ENCODE peak calls at places on chromosomes 3 and 15, in ten cellular contexts. One of them, this sample, is unnamed.

GRCh38 chr3:11434017-11434526 is 161.9 kb downstream of the ATG7 start:
- DNase-seq in cardiac muscle cell: peak
- DNase-seq in activated naive CD4-positive, alpha-beta T cell treated with anti-CD3 and anti-CD28 coated beads for 36 hours: no peak
- DNase-seq in BJ: peak
- DNase-seq in naive B cell: no peak
- DNase-seq in HEK293T: no peak
- DNase-seq in NCI-H510A: no peak
- DNase-seq in NCI-H1092 treated with DMSO at 0.1 percent for 48 hours: no peak
- DNase-seq in activated CD4-positive, alpha-beta T cell treated with anti-CD3 and anti-CD28 coated beads for 4 hours: no peak
- DNase-seq in uterus: peak
- DNase-seq in this sample: peak

GRCh38 chr3:24682141-24682547 is 187.5 kb upstream of the THRB start:
- DNase-seq in NCI-H510A: no peak
- DNase-seq in HEK293T: no peak
- DNase-seq in activated CD4-positive, alpha-beta T cell treated with anti-CD3 and anti-CD28 coated beads for 4 hours: no peak
- DNase-seq in BJ: peak
- DNase-seq in activated naive CD4-positive, alpha-beta T cell treated with anti-CD3 and anti-CD28 coated beads for 36 hours: no peak
- DNase-seq in uterus: peak
- DNase-seq in NCI-H1092 treated with DMSO at 0.1 percent for 48 hours: no peak
- DNase-seq in cardiac muscle cell: no peak
- DNase-seq in naive B cell: no peak
- DNase-seq in this sample: peak

GRCh38 chr3:174436367-174436766 is 422.8 kb upstream of the NAALADL2 start:
- DNase-seq in NCI-H510A: no peak
- DNase-seq in activated naive CD4-positive, alpha-beta T cell treated with anti-CD3 and anti-CD28 coated beads for 36 hours: no peak
- DNase-seq in NCI-H1092 treated with DMSO at 0.1 percent for 48 hours: no peak
- DNase-seq in cardiac muscle cell: no peak
- DNase-seq in naive B cell: no peak
- DNase-seq in uterus: no peak
- DNase-seq in activated CD4-positive, alpha-beta T cell treated with anti-CD3 and anti-CD28 coated beads for 4 hours: no peak
- DNase-seq in HEK293T: no peak
- DNase-seq in BJ: no peak
- DNase-seq in this sample: no peak

GRCh38 chr3:58404396-58404795 is 29.2 kb downstream of the PDHB start:
- DNase-seq in NCI-H1092 treated with DMSO at 0.1 percent for 48 hours: no peak
- DNase-seq in activated naive CD4-positive, alpha-beta T cell treated with anti-CD3 and anti-CD28 coated beads for 36 hours: no peak
- DNase-seq in activated CD4-positive, alpha-beta T cell treated with anti-CD3 and anti-CD28 coated beads for 4 hours: no peak
- DNase-seq in NCI-H510A: no peak
- DNase-seq in naive B cell: no peak
- DNase-seq in cardiac muscle cell: no peak
- DNase-seq in BJ: no peak
- DNase-seq in HEK293T: peak
- DNase-seq in uterus: no peak
- DNase-seq in this sample: peak

GRCh38 chr15:52609593-52609992 is 40.8 kb upstream of the ARPP19 start:
- DNase-seq in uterus: no peak
- DNase-seq in naive B cell: no peak
- DNase-seq in activated CD4-positive, alpha-beta T cell treated with anti-CD3 and anti-CD28 coated beads for 4 hours: no peak
- DNase-seq in NCI-H1092 treated with DMSO at 0.1 percent for 48 hours: no peak
- DNase-seq in NCI-H510A: no peak
- DNase-seq in HEK293T: no peak
- DNase-seq in activated naive CD4-positive, alpha-beta T cell treated with anti-CD3 and anti-CD28 coated beads for 36 hours: no peak
- DNase-seq in cardiac muscle cell: no peak
- DNase-seq in BJ: no peak
- DNase-seq in this sample: no peak

GRCh38 chr3:38130219-38130618 is 6.7 kb downstream of the ACAA1 start:
- DNase-seq in NCI-H1092 treated with DMSO at 0.1 percent for 48 hours: no peak
- DNase-seq in HEK293T: no peak
- DNase-seq in naive B cell: no peak
- DNase-seq in cardiac muscle cell: no peak
- DNase-seq in NCI-H510A: no peak
- DNase-seq in activated naive CD4-positive, alpha-beta T cell treated with anti-CD3 and anti-CD28 coated beads for 36 hours: no peak
- DNase-seq in BJ: no peak
- DNase-seq in uterus: no peak
- DNase-seq in activated CD4-positive, alpha-beta T cell treated with anti-CD3 and anti-CD28 coated beads for 4 hours: peak
- DNase-seq in this sample: no peak

GRCh38 chr3:193176690-193177089 is 64.3 kb upstream of the PLAAT1 start:
- DNase-seq in activated CD4-positive, alpha-beta T cell treated with anti-CD3 and anti-CD28 coated beads for 4 hours: no peak
- DNase-seq in HEK293T: no peak
- DNase-seq in NCI-H1092 treated with DMSO at 0.1 percent for 48 hours: peak
- DNase-seq in BJ: no peak
- DNase-seq in uterus: no peak
- DNase-seq in naive B cell: no peak
- DNase-seq in NCI-H510A: peak
- DNase-seq in cardiac muscle cell: no peak
- DNase-seq in activated naive CD4-positive, alpha-beta T cell treated with anti-CD3 and anti-CD28 coated beads for 36 hours: no peak
- DNase-seq in this sample: no peak

GRCh38 chr3:196757876-196758739 is 18.5 kb downstream of the PAK2 start:
- DNase-seq in NCI-H1092 treated with DMSO at 0.1 percent for 48 hours: no peak
- DNase-seq in activated CD4-positive, alpha-beta T cell treated with anti-CD3 and anti-CD28 coated beads for 4 hours: no peak
- DNase-seq in HEK293T: no peak
- DNase-seq in cardiac muscle cell: no peak
- DNase-seq in BJ: no peak
- DNase-seq in activated naive CD4-positive, alpha-beta T cell treated with anti-CD3 and anti-CD28 coated beads for 36 hours: peak
- DNase-seq in uterus: no peak
- DNase-seq in naive B cell: no peak
- DNase-seq in NCI-H510A: no peak
- DNase-seq in this sample: peak

GRCh38 chr15:64740361-64741170 is 34.8 kb downstream of the RBPMS2 start:
- DNase-seq in cardiac muscle cell: no peak
- DNase-seq in activated CD4-positive, alpha-beta T cell treated with anti-CD3 and anti-CD28 coated beads for 4 hours: no peak
- DNase-seq in uterus: peak
- DNase-seq in NCI-H510A: no peak
- DNase-seq in NCI-H1092 treated with DMSO at 0.1 percent for 48 hours: no peak
- DNase-seq in BJ: no peak
- DNase-seq in activated naive CD4-positive, alpha-beta T cell treated with anti-CD3 and anti-CD28 coated beads for 36 hours: no peak
- DNase-seq in HEK293T: no peak
- DNase-seq in naive B cell: no peak
- DNase-seq in this sample: peak

GRCh38 chr3:172467170-172467824 is 19.0 kb upstream of the GHSR start:
- DNase-seq in activated naive CD4-positive, alpha-beta T cell treated with anti-CD3 and anti-CD28 coated beads for 36 hours: no peak
- DNase-seq in NCI-H510A: no peak
- DNase-seq in cardiac muscle cell: no peak
- DNase-seq in HEK293T: no peak
- DNase-seq in uterus: no peak
- DNase-seq in BJ: no peak
- DNase-seq in activated CD4-positive, alpha-beta T cell treated with anti-CD3 and anti-CD28 coated beads for 4 hours: no peak
- DNase-seq in naive B cell: no peak
- DNase-seq in NCI-H1092 treated with DMSO at 0.1 percent for 48 hours: no peak
- DNase-seq in this sample: peak

GRCh38 chr3:127495821-127496220 is 94.7 kb downstream of the TPRA1 start:
- DNase-seq in NCI-H510A: no peak
- DNase-seq in naive B cell: no peak
- DNase-seq in NCI-H1092 treated with DMSO at 0.1 percent for 48 hours: no peak
- DNase-seq in BJ: no peak
- DNase-seq in cardiac muscle cell: no peak
- DNase-seq in HEK293T: no peak
- DNase-seq in uterus: no peak
- DNase-seq in activated naive CD4-positive, alpha-beta T cell treated with anti-CD3 and anti-CD28 coated beads for 36 hours: no peak
- DNase-seq in activated CD4-positive, alpha-beta T cell treated with anti-CD3 and anti-CD28 coated beads for 4 hours: no peak
- DNase-seq in this sample: no peak

GRCh38 chr3:123791417-123791816 is 92.7 kb downstream of the MYLK start:
- DNase-seq in activated CD4-positive, alpha-beta T cell treated with anti-CD3 and anti-CD28 coated beads for 4 hours: no peak
- DNase-seq in BJ: no peak
- DNase-seq in NCI-H1092 treated with DMSO at 0.1 percent for 48 hours: no peak
- DNase-seq in NCI-H510A: no peak
- DNase-seq in activated naive CD4-positive, alpha-beta T cell treated with anti-CD3 and anti-CD28 coated beads for 36 hours: no peak
- DNase-seq in cardiac muscle cell: no peak
- DNase-seq in uterus: no peak
- DNase-seq in naive B cell: no peak
- DNase-seq in HEK293T: no peak
- DNase-seq in this sample: peak

GRCh38 chr3:75180235-75180944 is 483.7 kb upstream of the FRG2C start:
- DNase-seq in cardiac muscle cell: no peak
- DNase-seq in activated naive CD4-positive, alpha-beta T cell treated with anti-CD3 and anti-CD28 coated beads for 36 hours: no peak
- DNase-seq in uterus: no peak
- DNase-seq in NCI-H510A: no peak
- DNase-seq in naive B cell: no peak
- DNase-seq in NCI-H1092 treated with DMSO at 0.1 percent for 48 hours: no peak
- DNase-seq in BJ: no peak
- DNase-seq in activated CD4-positive, alpha-beta T cell treated with anti-CD3 and anti-CD28 coated beads for 4 hours: no peak
- DNase-seq in HEK293T: no peak
- DNase-seq in this sample: peak

GRCh38 chr3:48130321-48130881 is 57.8 kb downstream of the CDC25A start:
- DNase-seq in activated CD4-positive, alpha-beta T cell treated with anti-CD3 and anti-CD28 coated beads for 4 hours: no peak
- DNase-seq in BJ: peak
- DNase-seq in uterus: peak
- DNase-seq in NCI-H1092 treated with DMSO at 0.1 percent for 48 hours: no peak
- DNase-seq in naive B cell: no peak
- DNase-seq in activated naive CD4-positive, alpha-beta T cell treated with anti-CD3 and anti-CD28 coated beads for 36 hours: no peak
- DNase-seq in HEK293T: peak
- DNase-seq in NCI-H510A: no peak
- DNase-seq in cardiac muscle cell: no peak
- DNase-seq in this sample: peak

GRCh38 chr3:57038466-57039164 is 21.8 kb upstream of the SPATA12 start:
- DNase-seq in uterus: no peak
- DNase-seq in HEK293T: no peak
- DNase-seq in BJ: no peak
- DNase-seq in activated CD4-positive, alpha-beta T cell treated with anti-CD3 and anti-CD28 coated beads for 4 hours: no peak
- DNase-seq in NCI-H510A: no peak
- DNase-seq in naive B cell: no peak
- DNase-seq in activated naive CD4-positive, alpha-beta T cell treated with anti-CD3 and anti-CD28 coated beads for 36 hours: no peak
- DNase-seq in cardiac muscle cell: no peak
- DNase-seq in NCI-H1092 treated with DMSO at 0.1 percent for 48 hours: no peak
- DNase-seq in this sample: no peak

GRCh38 chr15:44501768-44502366 is 35.1 kb upstream of the EIF3J start:
- DNase-seq in activated naive CD4-positive, alpha-beta T cell treated with anti-CD3 and anti-CD28 coated beads for 36 hours: no peak
- DNase-seq in naive B cell: peak
- DNase-seq in BJ: peak
- DNase-seq in uterus: no peak
- DNase-seq in HEK293T: peak
- DNase-seq in cardiac muscle cell: peak
- DNase-seq in activated CD4-positive, alpha-beta T cell treated with anti-CD3 and anti-CD28 coated beads for 4 hours: no peak
- DNase-seq in NCI-H510A: no peak
- DNase-seq in NCI-H1092 treated with DMSO at 0.1 percent for 48 hours: no peak
- DNase-seq in this sample: peak

GRCh38 chr3:184767377-184767776 is 44.6 kb upstream of the VPS8 start:
- DNase-seq in naive B cell: no peak
- DNase-seq in activated naive CD4-positive, alpha-beta T cell treated with anti-CD3 and anti-CD28 coated beads for 36 hours: no peak
- DNase-seq in NCI-H1092 treated with DMSO at 0.1 percent for 48 hours: no peak
- DNase-seq in NCI-H510A: no peak
- DNase-seq in uterus: no peak
- DNase-seq in BJ: no peak
- DNase-seq in HEK293T: no peak
- DNase-seq in cardiac muscle cell: no peak
- DNase-seq in activated CD4-positive, alpha-beta T cell treated with anti-CD3 and anti-CD28 coated beads for 4 hours: no peak
- DNase-seq in this sample: no peak

GRCh38 chr15:59762558-59762957 is 73.4 kb upstream of the BNIP2 start:
- DNase-seq in NCI-H1092 treated with DMSO at 0.1 percent for 48 hours: no peak
- DNase-seq in NCI-H510A: no peak
- DNase-seq in HEK293T: no peak
- DNase-seq in activated CD4-positive, alpha-beta T cell treated with anti-CD3 and anti-CD28 coated beads for 4 hours: no peak
- DNase-seq in BJ: no peak
- DNase-seq in activated naive CD4-positive, alpha-beta T cell treated with anti-CD3 and anti-CD28 coated beads for 36 hours: peak
- DNase-seq in naive B cell: no peak
- DNase-seq in cardiac muscle cell: no peak
- DNase-seq in uterus: no peak
- DNase-seq in this sample: no peak

GRCh38 chr3:9061634-9062033 is 98.4 kb upstream of the RAD18 start:
- DNase-seq in activated naive CD4-positive, alpha-beta T cell treated with anti-CD3 and anti-CD28 coated beads for 36 hours: no peak
- DNase-seq in uterus: no peak
- DNase-seq in BJ: no peak
- DNase-seq in naive B cell: no peak
- DNase-seq in NCI-H1092 treated with DMSO at 0.1 percent for 48 hours: no peak
- DNase-seq in HEK293T: no peak
- DNase-seq in NCI-H510A: no peak
- DNase-seq in activated CD4-positive, alpha-beta T cell treated with anti-CD3 and anti-CD28 coated beads for 4 hours: no peak
- DNase-seq in cardiac muscle cell: no peak
- DNase-seq in this sample: no peak

This sample was measured in choroid plexus epithelial cell.